ENCODE peak calls at places on chromosomes 16 and 17, in nine cellular contexts. One of them, this sample, is unnamed.

GRCh38 chr16:52254753-52255152 is 292.2 kb downstream of the TOX3 start:
- DNase-seq in tibial nerve: no peak
- DNase-seq in fibroblast of lung: no peak
- DNase-seq in AG04449: no peak
- DNase-seq in cardiac muscle cell: peak
- DNase-seq in epithelial cell of proximal tubule: peak
- DNase-seq in cardiac fibroblast: peak
- DNase-seq in CD8-positive, alpha-beta T cell: no peak
- DNase-seq in BJ: no peak
- DNase-seq in this sample: no peak

GRCh38 chr16:48156790-48157209 is 1.0 kb upstream of the ABCC12 start:
- DNase-seq in tibial nerve: peak
- DNase-seq in fibroblast of lung: peak
- DNase-seq in AG04449: peak
- DNase-seq in cardiac muscle cell: peak
- DNase-seq in epithelial cell of proximal tubule: no peak
- DNase-seq in cardiac fibroblast: peak
- DNase-seq in CD8-positive, alpha-beta T cell: peak
- DNase-seq in BJ: no peak
- DNase-seq in this sample: peak

GRCh38 chr16:64412578-64413280 is 709.1 kb downstream of the CDH11 start:
- DNase-seq in tibial nerve: no peak
- DNase-seq in fibroblast of lung: peak
- DNase-seq in AG04449: no peak
- DNase-seq in cardiac muscle cell: peak
- DNase-seq in epithelial cell of proximal tubule: peak
- DNase-seq in cardiac fibroblast: no peak
- DNase-seq in CD8-positive, alpha-beta T cell: no peak
- DNase-seq in BJ: no peak
- DNase-seq in this sample: no peak

GRCh38 chr17:12898110-12898509 is 108.8 kb downstream of the ARHGAP44 start:
- DNase-seq in tibial nerve: no peak
- DNase-seq in fibroblast of lung: no peak
- DNase-seq in AG04449: no peak
- DNase-seq in cardiac muscle cell: no peak
- DNase-seq in epithelial cell of proximal tubule: no peak
- DNase-seq in cardiac fibroblast: no peak
- DNase-seq in CD8-positive, alpha-beta T cell: no peak
- DNase-seq in BJ: no peak
- DNase-seq in this sample: no peak

GRCh38 chr16:5966004-5966403 is 868.4 kb upstream of the EEF2KMT start:
- DNase-seq in tibial nerve: no peak
- DNase-seq in fibroblast of lung: no peak
- DNase-seq in AG04449: no peak
- DNase-seq in cardiac muscle cell: no peak
- DNase-seq in epithelial cell of proximal tubule: no peak
- DNase-seq in cardiac fibroblast: no peak
- DNase-seq in CD8-positive, alpha-beta T cell: no peak
- DNase-seq in BJ: no peak
- DNase-seq in this sample: no peak

GRCh38 chr16:31129568-31130335 is 5.8 kb downstream of the PRSS8 start:
- DNase-seq in tibial nerve: no peak
- DNase-seq in fibroblast of lung: no peak
- DNase-seq in AG04449: no peak
- DNase-seq in cardiac muscle cell: peak
- DNase-seq in epithelial cell of proximal tubule: no peak
- DNase-seq in cardiac fibroblast: peak
- DNase-seq in CD8-positive, alpha-beta T cell: no peak
- DNase-seq in BJ: no peak
- DNase-seq in this sample: no peak

GRCh38 chr17:30426292-30426691 is 47.6 kb downstream of the CPD start:
- DNase-seq in tibial nerve: no peak
- DNase-seq in fibroblast of lung: no peak
- DNase-seq in AG04449: no peak
- DNase-seq in cardiac muscle cell: no peak
- DNase-seq in epithelial cell of proximal tubule: no peak
- DNase-seq in cardiac fibroblast: no peak
- DNase-seq in CD8-positive, alpha-beta T cell: no peak
- DNase-seq in BJ: no peak
- DNase-seq in this sample: no peak

GRCh38 chr17:28228109-28228840 is 90.7 kb upstream of the TMEM97 start:
- DNase-seq in tibial nerve: no peak
- DNase-seq in fibroblast of lung: no peak
- DNase-seq in AG04449: no peak
- DNase-seq in cardiac muscle cell: peak
- DNase-seq in epithelial cell of proximal tubule: no peak
- DNase-seq in cardiac fibroblast: no peak
- DNase-seq in CD8-positive, alpha-beta T cell: no peak
- DNase-seq in BJ: no peak
- DNase-seq in this sample: no peak

GRCh38 chr17:79036609-79037008 is 12.6 kb downstream of the C1QTNF1 start:
- DNase-seq in tibial nerve: no peak
- DNase-seq in fibroblast of lung: peak
- DNase-seq in AG04449: peak
- DNase-seq in cardiac muscle cell: peak
- DNase-seq in epithelial cell of proximal tubule: peak
- DNase-seq in cardiac fibroblast: peak
- DNase-seq in CD8-positive, alpha-beta T cell: no peak
- DNase-seq in BJ: peak
- DNase-seq in this sample: peak

GRCh38 chr16:50709061-50709695 is 15.8 kb downstream of the NOD2 start:
- DNase-seq in tibial nerve: no peak
- DNase-seq in fibroblast of lung: no peak
- DNase-seq in AG04449: no peak
- DNase-seq in cardiac muscle cell: no peak
- DNase-seq in epithelial cell of proximal tubule: no peak
- DNase-seq in cardiac fibroblast: no peak
- DNase-seq in CD8-positive, alpha-beta T cell: no peak
- DNase-seq in BJ: no peak
- DNase-seq in this sample: no peak

GRCh38 chr16:11742041-11742535 is 569 bp downstream of the TXNDC11 start:
- DNase-seq in tibial nerve: peak
- DNase-seq in fibroblast of lung: peak
- DNase-seq in AG04449: no peak
- DNase-seq in cardiac muscle cell: no peak
- DNase-seq in epithelial cell of proximal tubule: no peak
- DNase-seq in cardiac fibroblast: no peak
- DNase-seq in CD8-positive, alpha-beta T cell: peak
- DNase-seq in BJ: no peak
- DNase-seq in this sample: no peak

GRCh38 chr16:23771642-23772041 is 16.8 kb downstream of the CHP2 start:
- DNase-seq in tibial nerve: no peak
- DNase-seq in fibroblast of lung: no peak
- DNase-seq in AG04449: no peak
- DNase-seq in cardiac muscle cell: no peak
- DNase-seq in epithelial cell of proximal tubule: no peak
- DNase-seq in cardiac fibroblast: no peak
- DNase-seq in CD8-positive, alpha-beta T cell: no peak
- DNase-seq in BJ: no peak
- DNase-seq in this sample: no peak

GRCh38 chr17:41548844-41549595 is 20.9 kb upstream of the KRT19 start:
- DNase-seq in tibial nerve: peak
- DNase-seq in fibroblast of lung: peak
- DNase-seq in AG04449: peak
- DNase-seq in cardiac muscle cell: peak
- DNase-seq in epithelial cell of proximal tubule: no peak
- DNase-seq in cardiac fibroblast: peak
- DNase-seq in CD8-positive, alpha-beta T cell: peak
- DNase-seq in BJ: no peak
- DNase-seq in this sample: peak

GRCh38 chr17:27585153-27585681 is 45.8 kb upstream of the LGALS9 start:
- DNase-seq in tibial nerve: no peak
- DNase-seq in fibroblast of lung: no peak
- DNase-seq in AG04449: no peak
- DNase-seq in cardiac muscle cell: no peak
- DNase-seq in epithelial cell of proximal tubule: no peak
- DNase-seq in cardiac fibroblast: no peak
- DNase-seq in CD8-positive, alpha-beta T cell: no peak
- DNase-seq in BJ: no peak
- DNase-seq in this sample: no peak

GRCh38 chr17:63699638-63700527 is at the start of gene LIMD2:
- DNase-seq in tibial nerve: no peak
- DNase-seq in fibroblast of lung: peak
- DNase-seq in AG04449: no peak
- DNase-seq in cardiac muscle cell: peak
- DNase-seq in epithelial cell of proximal tubule: no peak
- DNase-seq in cardiac fibroblast: peak
- DNase-seq in CD8-positive, alpha-beta T cell: peak
- DNase-seq in BJ: no peak
- DNase-seq in this sample: no peak

GRCh38 chr17:30278032-30278431 is 13.7 kb downstream of the BLMH start:
- DNase-seq in tibial nerve: peak
- DNase-seq in fibroblast of lung: peak
- DNase-seq in AG04449: no peak
- DNase-seq in cardiac muscle cell: peak
- DNase-seq in epithelial cell of proximal tubule: no peak
- DNase-seq in cardiac fibroblast: peak
- DNase-seq in CD8-positive, alpha-beta T cell: no peak
- DNase-seq in BJ: no peak
- DNase-seq in this sample: no peak

GRCh38 chr16:86823895-86824671 is 245.7 kb downstream of the FOXL1 start:
- DNase-seq in tibial nerve: no peak
- DNase-seq in fibroblast of lung: peak
- DNase-seq in AG04449: peak
- DNase-seq in cardiac muscle cell: peak
- DNase-seq in epithelial cell of proximal tubule: no peak
- DNase-seq in cardiac fibroblast: peak
- DNase-seq in CD8-positive, alpha-beta T cell: no peak
- DNase-seq in BJ: no peak
- DNase-seq in this sample: no peak

GRCh38 chr16:4270595-4270994 is 2.2 kb downstream of the TFAP4 start:
- DNase-seq in tibial nerve: no peak
- DNase-seq in fibroblast of lung: no peak
- DNase-seq in AG04449: no peak
- DNase-seq in cardiac muscle cell: no peak
- DNase-seq in epithelial cell of proximal tubule: no peak
- DNase-seq in cardiac fibroblast: no peak
- DNase-seq in CD8-positive, alpha-beta T cell: no peak
- DNase-seq in BJ: no peak
- DNase-seq in this sample: no peak
- H3K4me3 ChIP-seq in tibial nerve: no peak
- H3K4me3 ChIP-seq in fibroblast of lung: no peak
- H3K4me3 ChIP-seq in AG04449: no peak
- H3K4me3 ChIP-seq in cardiac muscle cell: peak
- H3K4me3 ChIP-seq in epithelial cell of proximal tubule: peak
- H3K4me3 ChIP-seq in cardiac fibroblast: no peak
- H3K4me3 ChIP-seq in CD8-positive, alpha-beta T cell: no peak
- H3K4me3 ChIP-seq in BJ: no peak
- H3K4me3 ChIP-seq in this sample: peak

GRCh38 chr16:74064120-74064735 is 232.4 kb upstream of the PSMD7 start:
- DNase-seq in tibial nerve: no peak
- DNase-seq in fibroblast of lung: peak
- DNase-seq in AG04449: no peak
- DNase-seq in cardiac muscle cell: peak
- DNase-seq in epithelial cell of proximal tubule: no peak
- DNase-seq in cardiac fibroblast: peak
- DNase-seq in CD8-positive, alpha-beta T cell: no peak
- DNase-seq in BJ: no peak
- DNase-seq in this sample: no peak
- TF ChIP-seq CTCF in tibial nerve: no peak
- TF ChIP-seq CTCF in fibroblast of lung: peak
- TF ChIP-seq CTCF in AG04449: no peak
- TF ChIP-seq CTCF in cardiac muscle cell: no peak
- TF ChIP-seq CTCF in epithelial cell of proximal tubule: no peak
- TF ChIP-seq CTCF in cardiac fibroblast: no peak
- TF ChIP-seq CTCF in CD8-positive, alpha-beta T cell: no peak
- TF ChIP-seq CTCF in BJ: no peak
- TF ChIP-seq CTCF in this sample: no peak

DNA sequence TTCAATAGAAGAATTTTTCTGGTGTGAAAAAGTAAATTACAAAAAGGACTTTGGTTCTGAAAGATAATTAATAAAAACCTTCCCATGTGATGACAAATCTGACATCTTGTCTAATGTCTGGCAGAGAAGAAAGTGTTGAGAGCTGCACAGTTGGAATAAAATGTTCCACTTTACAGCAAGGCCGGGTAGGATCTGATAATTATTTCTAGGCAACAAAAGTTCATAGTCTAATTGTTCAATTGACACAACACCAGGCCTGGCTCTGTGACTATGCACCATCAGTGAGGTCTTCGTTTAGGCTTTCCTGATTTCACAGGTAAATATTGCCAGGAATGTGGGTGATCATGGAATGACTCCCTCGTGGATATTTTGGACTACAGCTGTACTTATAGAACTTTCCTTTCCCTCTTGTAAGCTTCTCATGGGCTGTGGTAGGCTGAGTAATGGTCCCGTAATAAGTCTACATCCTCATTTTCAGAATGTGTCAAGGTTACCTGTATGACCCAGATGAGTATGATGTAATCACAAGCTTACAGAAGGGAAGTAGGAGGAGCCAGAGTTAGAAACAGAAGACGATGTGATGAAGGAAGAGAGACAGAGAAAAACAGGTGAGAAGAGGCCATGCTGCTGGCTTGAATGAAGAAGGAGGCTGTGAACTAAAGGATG is 217.0 kb downstream of the CDH13 start:
- DNase-seq in tibial nerve: no peak
- DNase-seq in fibroblast of lung: no peak
- DNase-seq in AG04449: no peak
- DNase-seq in cardiac muscle cell: no peak
- DNase-seq in epithelial cell of proximal tubule: no peak
- DNase-seq in cardiac fibroblast: no peak
- DNase-seq in CD8-positive, alpha-beta T cell: no peak
- DNase-seq in BJ: no peak
- DNase-seq in this sample: no peak
- H3K4me3 ChIP-seq in tibial nerve: no peak
- H3K4me3 ChIP-seq in fibroblast of lung: no peak
- H3K4me3 ChIP-seq in AG04449: no peak
- H3K4me3 ChIP-seq in cardiac muscle cell: no peak
- H3K4me3 ChIP-seq in epithelial cell of proximal tubule: no peak
- H3K4me3 ChIP-seq in cardiac fibroblast: no peak
- H3K4me3 ChIP-seq in CD8-positive, alpha-beta T cell: no peak
- H3K4me3 ChIP-seq in BJ: no peak
- H3K4me3 ChIP-seq in this sample: no peak

DNA sequence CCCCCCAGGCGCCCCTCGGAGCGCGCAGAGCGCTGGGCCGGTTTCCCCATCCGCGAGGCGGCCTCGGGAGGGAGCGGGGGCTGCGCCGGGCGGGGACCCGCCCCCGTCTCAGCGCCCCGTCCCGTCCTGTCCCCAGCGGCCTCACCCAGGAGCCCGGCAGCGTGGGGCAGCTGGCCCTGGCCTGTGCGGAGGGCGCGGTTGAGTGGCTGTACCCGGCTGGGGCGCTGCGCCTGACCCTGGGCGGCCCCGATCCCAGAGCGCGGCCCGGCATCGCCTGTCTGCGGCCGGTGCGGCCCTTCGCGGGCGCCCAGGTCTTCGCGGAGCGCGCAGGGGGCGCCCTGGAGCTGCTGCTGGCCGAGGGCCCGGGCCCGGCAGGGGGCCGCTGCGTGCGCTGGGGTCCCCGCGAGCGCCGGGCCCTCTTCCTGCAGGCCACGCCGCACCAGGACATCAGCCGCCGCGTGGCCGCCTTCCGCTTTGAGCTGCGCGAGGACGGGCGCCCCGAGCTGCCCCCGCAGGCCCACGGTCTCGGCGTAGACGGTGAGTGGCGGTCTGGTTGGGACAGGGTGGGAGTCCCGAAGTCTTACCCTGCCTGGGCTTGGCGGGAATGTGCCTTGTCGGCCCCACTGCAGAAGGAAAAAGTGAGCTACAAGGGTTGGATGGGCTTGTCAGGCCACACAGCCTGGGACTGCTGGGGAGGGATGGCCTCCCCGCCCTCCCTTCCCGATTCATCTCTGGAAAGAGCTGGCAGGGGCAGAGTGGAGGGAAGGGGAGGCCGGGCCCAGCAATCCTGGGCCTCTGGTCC is 731 bp downstream of the METRN start:
- DNase-seq in tibial nerve: no peak
- DNase-seq in fibroblast of lung: peak
- DNase-seq in AG04449: no peak
- DNase-seq in cardiac muscle cell: no peak
- DNase-seq in epithelial cell of proximal tubule: no peak
- DNase-seq in cardiac fibroblast: peak
- DNase-seq in CD8-positive, alpha-beta T cell: no peak
- DNase-seq in BJ: no peak
- DNase-seq in this sample: no peak
- TF ChIP-seq CTCF in tibial nerve: peak
- TF ChIP-seq CTCF in fibroblast of lung: no peak
- TF ChIP-seq CTCF in AG04449: peak
- TF ChIP-seq CTCF in cardiac muscle cell: peak
- TF ChIP-seq CTCF in epithelial cell of proximal tubule: peak
- TF ChIP-seq CTCF in cardiac fibroblast: no peak
- TF ChIP-seq CTCF in CD8-positive, alpha-beta T cell: no peak
- TF ChIP-seq CTCF in BJ: no peak
- TF ChIP-seq CTCF in this sample: no peak

This sample was measured in HFF-Myc.